ENCODE peak calls at places on chromosomes 2 and 18, in seven cellular contexts. M, C, L, G, P, T and U are unnamed samples.

GRCh38 chr2:241810304-241811208 is 1.6 kb downstream of the NEU4 start:
- DNase-seq in M (no peak), C (no peak), L (no peak), G (peak), P (no peak), T (no peak), U (no peak)

GRCh38 chr18:45775241-45775676 is 50.2 kb upstream of the SIGLEC15 start:
- DNase-seq in M (no peak), C (no peak), L (peak), G (peak), P (no peak), T (peak), U (no peak)

GRCh38 chr2:239832101-239832994 is 192.8 kb downstream of the NDUFA10 start:
- DNase-seq in M (no peak), C (no peak), L (no peak), G (no peak), P (no peak), T (no peak), U (no peak)

GRCh38 chr2:174208026-174208425 is 40.3 kb downstream of the OLA1 start:
- DNase-seq in M (no peak), C (no peak), L (no peak), G (no peak), P (no peak), T (no peak), U (no peak)

GRCh38 chr2:176595986-176596385 is 326.7 kb downstream of the MTX2 start:
- DNase-seq in M (no peak), C (no peak), L (no peak), G (no peak), P (no peak), T (no peak), U (no peak)

GRCh38 chr2:31003717-31004116 is 134.5 kb downstream of the GALNT14 start:
- DNase-seq in M (no peak), C (no peak), L (no peak), G (no peak), P (no peak), T (no peak), U (no peak)

GRCh38 chr2:48779019-48779418 is 23.5 kb upstream of the LHCGR start:
- DNase-seq in M (no peak), C (no peak), L (no peak), G (no peak), P (no peak), T (no peak), U (no peak)

GRCh38 chr2:27773959-27774358 is 2.4 kb downstream of the MRPL33 start:
- DNase-seq in M (no peak), C (no peak), L (no peak), G (no peak), P (no peak), T (no peak), U (no peak)

GRCh38 chr2:23400703-23401102 is 15.7 kb downstream of the KLHL29 start:
- DNase-seq in M (no peak), C (no peak), L (no peak), G (no peak), P (no peak), T (no peak), U (no peak)

GRCh38 chr18:73153271-73153670 is 285.5 kb upstream of the NETO1 start:
- DNase-seq in M (peak), C (no peak), L (peak), G (no peak), P (no peak), T (no peak), U (no peak)

GRCh38 chr2:121186261-121186660 is 98.7 kb downstream of the TFCP2L1 start:
- DNase-seq in M (no peak), C (no peak), L (no peak), G (no peak), P (no peak), T (peak), U (no peak)

GRCh38 chr18:42706618-42707017 is 408.9 kb downstream of the RIT2 start:
- DNase-seq in M (no peak), C (no peak), L (no peak), G (no peak), P (peak), T (peak), U (no peak)

GRCh38 chr2:217868265-217868892 is 134.4 kb downstream of the TNS1 start:
- DNase-seq in M (no peak), C (no peak), L (no peak), G (no peak), P (no peak), T (no peak), U (no peak)

GRCh38 chr18:44852818-44853217 is 172.1 kb downstream of the SETBP1 start:
- DNase-seq in M (no peak), C (no peak), L (no peak), G (peak), P (peak), T (peak), U (no peak)

GRCh38 chr2:215652432-215652831 is 216.6 kb upstream of the FN1 start:
- DNase-seq in M (peak), C (peak), L (peak), G (no peak), P (no peak), T (no peak), U (no peak)

GRCh38 chr2:6362671-6363450 is 502.8 kb downstream of the CMPK2 start:
- DNase-seq in M (no peak), C (no peak), L (no peak), G (no peak), P (no peak), T (no peak), U (no peak)

GRCh38 chr2:199928626-199929025 is 17.5 kb downstream of the C2orf69 start:
- DNase-seq in M (no peak), C (no peak), L (no peak), G (no peak), P (no peak), T (no peak), U (no peak)

GRCh38 chr18:80050797-80051196 is 16.6 kb downstream of the RBFA start:
- DNase-seq in M (no peak), C (no peak), L (no peak), G (no peak), P (no peak), T (no peak), U (no peak)

GRCh38 chr2:216034065-216034464 is 20.7 kb upstream of the MREG start:
- DNase-seq in M (peak), C (peak), L (no peak), G (peak), P (peak), T (peak), U (peak)